ENCODE peak calls at places on chromosomes 2 and 18, in seven cellular contexts. R is H1, N is GM12878, S is K562, J is HCT116, M is SK-N-SH, Y is HepG2. T is an unnamed sample.

GRCh38 chr2:180240774-180241173 is 233.7 kb upstream of the CWC22 start:
- DNase-seq in S (no peak), R (no peak), J (peak), M (no peak), N (no peak), Y (no peak), T (no peak)

GRCh38 chr18:77361382-77361781 is 111.7 kb downstream of the GALR1 start:
- DNase-seq in R (no peak), M (no peak), S (no peak), N (no peak), Y (no peak), J (no peak), T (no peak)

GRCh38 chr2:51218057-51218456 is 186.1 kb upstream of the NRXN1 start:
- DNase-seq in R (no peak), Y (no peak), S (no peak), M (no peak), J (no peak), N (no peak), T (no peak)

GRCh38 chr2:38178556-38179419 is 102.8 kb upstream of the CYP1B1 start:
- DNase-seq in S (no peak), M (no peak), J (no peak), R (no peak), Y (no peak), N (peak), T (no peak)

GRCh38 chr2:101410716-101411115 is 23.4 kb upstream of the CREG2 start:
- DNase-seq in S (no peak), M (no peak), J (no peak), N (no peak), R (no peak), Y (no peak), T (no peak)

GRCh38 chr18:45687617-45688016 is 36.4 kb upstream of the SLC14A1 start:
- DNase-seq in R (no peak), N (no peak), Y (no peak), J (no peak), M (no peak), S (peak), T (no peak)

GRCh38 chr2:56705713-56706112 is 521.9 kb downstream of the CCDC85A start:
- DNase-seq in S (no peak), J (no peak), M (no peak), Y (no peak), R (no peak), N (no peak), T (no peak)

GRCh38 chr2:136378712-136379595 is 261.0 kb upstream of the CXCR4 start:
- DNase-seq in J (peak), N (no peak), S (peak), Y (peak), R (peak), M (peak), T (peak)

GRCh38 chr2:240214790-240215675 is 74.6 kb upstream of the OTOS start:
- DNase-seq in Y (no peak), S (no peak), R (no peak), N (no peak), M (no peak), J (no peak), T (no peak)

GRCh38 chr2:143607446-143608110 is 478.4 kb downstream of the ARHGAP15 start:
- DNase-seq in J (no peak), N (no peak), R (peak), S (no peak), M (peak), Y (no peak), T (no peak)

GRCh38 chr2:196927318-196928225 is 1.1 kb upstream of the PGAP1 start:
- DNase-seq in N (no peak), J (no peak), Y (peak), R (no peak), M (no peak), S (no peak), T (peak)

GRCh38 chr2:236130349-236130998 is 37.7 kb downstream of the GBX2 start:
- DNase-seq in Y (no peak), M (no peak), N (no peak), S (no peak), R (no peak), J (no peak), T (no peak)

GRCh38 chr2:205792908-205793307 is 110.6 kb downstream of the NRP2 start:
- DNase-seq in R (no peak), M (no peak), S (no peak), N (no peak), J (no peak), Y (no peak), T (no peak)

GRCh38 chr2:108632748-108633147 is 86.5 kb upstream of the RANBP2 start:
- DNase-seq in N (no peak), S (no peak), M (no peak), Y (no peak), R (no peak), J (no peak), T (no peak)

GRCh38 chr2:237859082-237859433 is 365 bp upstream of the RAMP1 start:
- DNase-seq in N (no peak), Y (no peak), S (no peak), R (no peak), M (no peak), J (no peak), T (no peak)

GRCh38 chr18:30381826-30382225 is 660.7 kb downstream of the DSC3 start:
- DNase-seq in R (no peak), N (no peak), S (no peak), M (no peak), Y (no peak), J (no peak), T (no peak)

GRCh38 chr18:499351-500229 is 911 bp downstream of the COLEC12 start:
- DNase-seq in N (no peak), R (no peak), Y (peak), M (peak), S (no peak), J (no peak), T (peak)

GRCh38 chr2:71898851-71899681 is 248.6 kb downstream of the CYP26B1 start:
- DNase-seq in J (no peak), R (no peak), N (no peak), M (no peak), Y (no peak), S (no peak), T (no peak)

GRCh38 chr18:48621240-48621639 is 82.4 kb downstream of the CTIF start:
- DNase-seq in N (no peak), J (no peak), R (no peak), M (no peak), Y (no peak), S (no peak), T (no peak)

GRCh38 chr2:213232649-213233437 is 51.4 kb upstream of the SPAG16 start:
- DNase-seq in S (no peak), R (no peak), M (no peak), N (peak), Y (no peak), J (no peak), T (no peak)

GRCh38 chr2:217551229-217551909 is 451.4 kb downstream of the TNS1 start:
- DNase-seq in S (no peak), Y (peak), M (no peak), J (no peak), R (peak), N (no peak), T (no peak)

GRCh38 chr2:96859338-96859649 is 1.5 kb upstream of the ANKRD39 start:
- DNase-seq in R (no peak), Y (no peak), J (no peak), M (no peak), S (peak), N (no peak), T (no peak)

GRCh38 chr2:152126664-152127063 is 27.8 kb upstream of the CACNB4 start:
- DNase-seq in Y (no peak), R (no peak), N (no peak), M (no peak), S (no peak), J (no peak), T (no peak)

GRCh38 chr2:109085912-109086742 is 42.9 kb upstream of the SH3RF3 start:
- DNase-seq in N (no peak), Y (no peak), S (no peak), M (no peak), R (no peak), J (no peak), T (no peak)

GRCh38 chr2:109535217-109535946 is 78.4 kb downstream of the SEPTIN10 start:
- DNase-seq in Y (peak), M (no peak), J (no peak), N (no peak), R (no peak), S (no peak), T (no peak)

GRCh38 chr2:168602846-168603406 is 146.9 kb downstream of the CERS6 start:
- DNase-seq in J (no peak), S (no peak), M (no peak), N (no peak), R (no peak), Y (no peak), T (no peak)

GRCh38 chr18:63261029-63261428 is 58.5 kb downstream of the BCL2 start:
- DNase-seq in M (no peak), R (no peak), Y (no peak), J (no peak), S (no peak), N (no peak), T (no peak)

GRCh38 chr2:234308814-234309195 is 188.1 kb downstream of the ARL4C start:
- DNase-seq in J (no peak), N (peak), M (no peak), Y (no peak), R (no peak), S (no peak), T (no peak)

GRCh38 chr2:159715451-159715850 is 3.1 kb downstream of the MARCHF7 start:
- DNase-seq in S (no peak), M (no peak), N (no peak), J (no peak), Y (no peak), R (no peak), T (peak)

GRCh38 chr2:113858764-113859163 is 31.1 kb upstream of the ACTR3 start:
- DNase-seq in R (no peak), M (no peak), Y (no peak), S (peak), J (no peak), N (no peak), T (no peak)

GRCh38 chr2:131077182-131077846 is 15.9 kb downstream of the FAM168B start:
- DNase-seq in M (no peak), Y (no peak), J (no peak), S (no peak), N (no peak), R (no peak), T (no peak)
- TF ChIP-seq JUND in M (no peak), Y (no peak), J (no peak), S (no peak), N (no peak), R (no peak), T (no peak)

GRCh38 chr2:138078153-138078552 is 113.9 kb downstream of the HNMT start:
- DNase-seq in Y (no peak), R (no peak), J (no peak), M (no peak), S (no peak), N (no peak), T (no peak)
- TF ChIP-seq JUND in Y (no peak), R (no peak), J (no peak), M (no peak), S (no peak), N (no peak), T (no peak)

DNA sequence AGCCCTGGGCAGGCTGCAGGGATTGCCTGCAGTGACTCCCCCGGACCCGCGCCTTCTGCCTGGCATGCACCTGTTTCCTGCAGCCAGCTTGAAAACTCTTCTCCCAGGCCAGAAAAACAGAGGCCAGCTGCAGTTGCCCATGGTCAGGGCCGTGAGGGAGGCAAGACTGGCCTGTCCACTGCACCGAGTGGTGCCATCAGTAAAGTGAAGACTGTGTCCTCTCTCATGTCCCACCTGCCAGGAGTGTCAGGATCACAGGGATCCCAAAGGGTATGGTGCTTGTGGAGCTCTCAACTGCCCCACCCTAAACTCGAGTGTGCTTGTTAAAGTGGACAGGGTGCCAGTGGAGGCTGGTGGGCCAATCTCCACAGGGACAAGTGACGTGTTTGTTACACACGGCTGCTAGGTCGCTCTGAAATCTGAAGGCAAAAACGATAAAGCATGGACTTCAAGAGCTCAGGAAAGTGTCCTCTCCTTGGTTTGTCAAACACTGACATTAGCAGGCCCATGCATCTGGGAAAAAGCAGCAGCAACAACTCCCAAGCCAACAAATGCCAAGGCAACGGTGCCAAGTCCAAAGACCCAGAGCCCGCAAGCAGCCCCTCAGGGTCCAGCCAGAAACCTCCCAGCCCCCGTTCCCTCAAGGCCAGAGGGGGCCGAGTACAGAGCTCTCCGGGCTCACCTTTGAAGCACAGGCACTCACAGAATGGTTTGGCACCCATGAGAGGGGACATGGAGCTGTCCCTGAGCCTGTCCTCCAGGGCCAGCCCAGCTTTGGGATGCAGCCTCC is 213.2 kb downstream of the HDAC4 start:
- DNase-seq in Y (no peak), S (no peak), R (no peak), M (no peak), N (no peak), J (no peak), T (no peak)
- TF ChIP-seq JUND in Y (no peak), S (no peak), R (no peak), M (no peak), N (no peak), J (no peak), T (no peak)

GRCh38 chr2:17995594-17995993 is 117.1 kb downstream of the KCNS3 start:
- DNase-seq in S (no peak), J (no peak), N (no peak), M (peak), Y (no peak), R (no peak), T (no peak)
- TF ChIP-seq JUND in S (no peak), J (no peak), N (no peak), M (no peak), Y (no peak), R (no peak), T (no peak)

GRCh38 chr2:26086155-26086634 is 52.3 kb downstream of the RAB10 start:
- DNase-seq in Y (no peak), N (peak), M (no peak), J (peak), R (no peak), S (no peak), T (no peak)
- TF ChIP-seq JUND in Y (no peak), N (no peak), M (no peak), J (peak), R (no peak), S (no peak), T (no peak)

DNA sequence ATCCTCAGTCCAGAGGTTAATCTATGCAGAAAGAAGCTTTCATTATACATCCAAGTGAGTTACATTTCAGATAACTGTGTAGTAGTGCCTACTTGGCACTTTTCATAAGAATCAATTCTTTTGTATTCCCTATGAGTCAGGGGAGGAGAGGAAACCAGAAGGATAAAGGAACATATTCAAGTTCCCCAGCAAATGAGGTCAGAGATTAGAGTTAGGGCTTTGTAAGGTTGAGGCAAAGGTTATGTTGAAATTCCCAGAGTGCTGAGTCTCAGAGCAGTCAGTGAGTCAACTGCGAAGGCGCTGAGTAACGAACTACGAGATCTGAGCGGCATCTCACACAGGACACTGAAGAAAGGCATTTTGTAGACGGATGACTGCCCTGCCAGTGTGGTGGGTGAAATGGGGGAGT is 25.1 kb upstream of the ME2 start:
- DNase-seq in N (no peak), S (no peak), M (no peak), R (no peak), J (no peak), Y (peak), T (no peak)
- TF ChIP-seq JUND in N (no peak), S (no peak), M (no peak), R (no peak), J (no peak), Y (no peak), T (no peak)

GRCh38 chr2:85728883-85729824 is 24.6 kb upstream of the ATOH8 start:
- DNase-seq in S (peak), M (peak), Y (peak), N (no peak), R (peak), J (peak), T (peak)
- TF ChIP-seq JUND in S (no peak), M (no peak), Y (no peak), N (no peak), R (no peak), J (no peak), T (no peak)